ENCODE peak calls at places on chromosomes 16 and 17, in four cellular contexts. B is K562, Y is endothelial cell of umbilical vein, O is HCT116. T is an unnamed sample.

GRCh38 chr16:67104061-67104460 is 5.7 kb upstream of the PHAF1 start:
- DNase-seq in O (no peak), Y (peak; percentile 46), B (no peak), T (peak; percentile 39)

GRCh38 chr16:80816372-80816771 is 12.0 kb upstream of the CDYL2 start:
- DNase-seq in B (no peak), Y (no peak), O (no peak), T (no peak)

GRCh38 chr17:57730026-57730701 is 14.9 kb downstream of the CCDC182 start:
- DNase-seq in B (no peak), Y (no peak), O (no peak), T (no peak)

GRCh38 chr16:72889616-72890235 is 158.2 kb downstream of the ZFHX3 start:
- DNase-seq in Y (no peak), B (no peak), O (no peak), T (no peak)

GRCh38 chr17:77607606-77608005 is 350.9 kb upstream of the TNRC6C start:
- DNase-seq in Y (no peak), B (no peak), O (no peak), T (no peak)

GRCh38 chr16:58198739-58199411 is 969 bp upstream of the CSNK2A2 start:
- DNase-seq in Y (no peak), O (no peak), B (no peak), T (no peak)

GRCh38 chr16:70157105-70157476 is 16.5 kb upstream of the CLEC18C start:
- DNase-seq in B (no peak), Y (peak; percentile 3), O (no peak), T (no peak)

GRCh38 chr17:6853764-6854442 is 22.4 kb upstream of the TEKT1 start:
- DNase-seq in B (no peak), O (peak; percentile 68), Y (no peak), T (no peak)

GRCh38 chr17:38852771-38853291 is 690 bp downstream of the RPL23 start:
- DNase-seq in B (no peak), Y (no peak), O (no peak), T (peak; percentile 47)

GRCh38 chr17:27677191-27677590 is 46.2 kb downstream of the LGALS9 start:
- DNase-seq in Y (no peak), O (no peak), B (no peak), T (no peak)

GRCh38 chr17:5485270-5486205 is at the start of gene DERL2:
- DNase-seq in Y (no peak), O (no peak), B (peak; percentile 69), T (peak; percentile 44)
- TF ChIP-seq MAX in Y (no peak), O (no peak), B (no peak), T (no peak)

GRCh38 chr17:75131278-75132017 is at the start of gene NT5C:
- DNase-seq in Y (peak; percentile 73), B (peak; percentile 86), O (no peak), T (peak; percentile 91)
- TF ChIP-seq POLR2A in Y (peak; percentile 83), B (peak; percentile 83), O (peak; percentile 78), T (peak; percentile 84)

GRCh38 chr16:53899471-53899870 is 195.5 kb downstream of the FTO start:
- DNase-seq in B (no peak), O (no peak), Y (no peak), T (no peak)

GRCh38 chr16:53901396-53901795 is 197.4 kb downstream of the FTO start:
- DNase-seq in B (no peak), Y (no peak), O (no peak), T (no peak)

GRCh38 chr16:53896711-53897110 is 192.8 kb downstream of the FTO start:
- DNase-seq in B (no peak), Y (no peak), O (no peak), T (no peak)

GRCh38 chr16:53900678-53901077 is 196.7 kb downstream of the FTO start:
- DNase-seq in O (no peak), Y (no peak), B (no peak), T (no peak)

GRCh38 chr16:53898993-53899392 is 195.0 kb downstream of the FTO start:
- DNase-seq in O (no peak), B (no peak), Y (no peak), T (no peak)
- TF ChIP-seq MAX in O (no peak), B (no peak), Y (no peak), T (no peak)

DNA sequence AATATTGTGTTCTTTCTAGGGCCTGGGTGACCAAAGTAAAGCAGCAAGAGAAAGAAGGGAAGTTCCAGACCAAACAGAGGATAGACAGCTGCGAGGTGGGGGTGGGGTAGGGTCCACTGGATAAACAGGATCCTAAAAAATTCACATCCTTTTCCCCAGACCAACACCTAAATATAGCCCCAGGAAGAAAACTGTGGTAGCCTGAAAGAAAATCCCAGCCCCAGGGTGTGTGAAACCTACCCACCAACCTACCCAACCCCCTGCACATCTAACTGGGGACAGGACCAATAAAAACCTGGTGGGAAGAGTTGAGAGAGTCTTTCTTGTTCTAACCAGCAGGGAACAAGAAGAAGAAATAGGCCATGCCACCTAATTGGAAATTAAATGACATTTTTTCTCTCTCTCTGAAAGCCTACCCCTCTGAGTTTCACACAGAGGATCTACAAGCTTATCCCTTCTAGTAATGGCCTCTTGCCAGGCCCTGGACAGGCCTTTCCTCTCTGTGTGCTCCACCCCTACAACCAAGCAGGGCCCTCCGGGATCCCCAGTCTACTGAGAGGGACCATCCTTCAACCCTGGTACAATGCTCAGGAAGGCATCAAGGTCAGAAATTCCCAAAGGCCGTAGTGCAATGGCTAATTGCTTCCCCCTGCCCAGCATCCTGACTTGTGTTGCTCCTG is 12.0 kb downstream of the MYO18A start:
- DNase-seq in Y (peak; percentile 27), B (no peak), O (no peak), T (no peak)
- TF ChIP-seq POLR2A in Y (no peak), B (no peak), O (no peak), T (no peak)

DNA sequence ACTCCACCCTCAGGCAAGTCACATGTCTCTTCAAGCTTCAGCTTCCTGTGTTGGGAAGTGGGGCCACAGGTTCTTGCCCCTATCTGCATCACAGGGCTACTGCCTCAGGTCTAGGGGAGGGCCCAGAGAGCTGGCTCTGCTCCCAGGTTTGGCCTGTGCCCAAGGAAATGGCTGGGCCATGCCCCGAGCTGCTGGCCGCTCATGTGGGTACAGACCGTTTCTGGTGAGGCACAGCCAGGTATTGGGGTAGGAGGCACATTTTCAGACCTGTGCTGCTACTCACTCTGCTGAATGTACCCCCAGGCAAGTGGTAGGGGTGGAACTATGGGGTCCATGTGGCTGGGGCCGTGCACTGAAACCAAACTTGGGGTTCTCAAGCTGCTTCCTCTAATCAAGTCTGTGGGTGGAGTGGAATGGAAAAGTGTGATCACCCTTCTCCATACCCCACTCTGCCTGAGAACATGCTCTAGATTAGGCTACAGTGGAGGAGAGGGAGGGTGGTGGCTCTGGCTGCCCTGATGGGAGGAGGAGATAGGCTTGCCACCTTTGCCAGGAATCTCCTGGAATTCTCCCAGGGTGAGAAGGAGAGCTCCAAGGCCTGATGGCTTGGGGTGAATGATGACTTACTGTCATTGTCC is 4.6 kb downstream of the GAS2L2 start:
- DNase-seq in O (no peak), Y (peak; percentile 20), B (no peak), T (no peak)
- TF ChIP-seq MAX in O (no peak), Y (no peak), B (no peak), T (no peak)

DNA sequence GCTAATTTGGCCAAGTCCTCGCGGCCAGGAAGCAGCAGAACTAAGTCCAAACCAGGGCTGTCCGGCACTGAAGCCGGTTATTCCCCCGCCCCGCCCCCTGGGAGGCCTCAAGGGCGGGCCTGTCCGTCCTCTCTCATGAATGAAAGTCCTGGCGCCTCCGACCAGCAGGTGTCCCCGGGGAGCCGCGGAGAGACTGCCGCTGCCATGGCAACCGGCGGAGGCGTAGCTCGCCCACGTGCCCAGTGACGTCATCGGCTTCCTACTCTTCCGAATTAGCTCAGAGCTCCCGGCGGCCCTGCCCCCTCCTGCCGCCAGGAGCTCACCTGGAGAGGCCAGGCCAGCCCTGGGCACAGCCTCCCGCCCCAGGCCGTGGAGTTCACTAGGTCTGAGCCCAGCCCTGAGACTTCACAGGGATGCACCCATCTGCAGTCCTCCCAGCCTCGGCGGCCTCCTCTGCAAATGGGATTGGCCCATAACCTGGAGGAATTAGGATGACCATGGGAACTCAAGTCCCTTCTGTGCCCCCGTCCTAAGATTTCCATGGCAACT is 1.3 kb downstream of the SPATA2L start:
- DNase-seq in B (peak; percentile 90), O (peak; percentile 100), Y (peak; percentile 96), T (peak; percentile 95)
- TF ChIP-seq POLR2A in B (no peak), O (no peak), Y (no peak), T (no peak)

GRCh38 chr17:63413128-63413527 is 33.0 kb downstream of the CYB561 start:
- DNase-seq in Y (no peak), O (no peak), B (no peak), T (no peak)
- TF ChIP-seq MAX in Y (no peak), O (no peak), B (no peak), T (no peak)

DNA sequence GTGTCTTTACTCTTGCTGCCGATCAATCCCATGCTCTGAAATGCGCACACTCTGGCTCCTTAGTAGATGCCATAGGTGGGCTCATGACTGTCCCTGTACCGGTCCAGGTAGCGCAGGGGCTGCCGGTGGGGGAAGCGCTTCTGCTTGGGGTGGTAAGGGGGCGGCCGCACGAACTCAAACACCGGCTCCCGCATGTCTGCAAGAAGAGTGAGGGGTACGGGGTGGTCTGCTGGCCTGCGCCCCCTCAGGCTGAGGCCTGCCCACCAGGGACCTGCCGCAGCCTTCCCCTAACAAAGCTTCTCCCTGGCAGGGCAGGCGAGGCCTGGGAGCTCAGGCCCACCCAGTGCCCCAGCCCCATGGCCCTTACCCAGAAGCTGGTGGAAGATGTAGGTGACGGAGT is 2.0 kb upstream of the TRIM65 start:
- DNase-seq in O (no peak), Y (no peak), B (no peak), T (no peak)
- TF ChIP-seq POLR2A in O (no peak), Y (no peak), B (no peak), T (no peak)

DNA sequence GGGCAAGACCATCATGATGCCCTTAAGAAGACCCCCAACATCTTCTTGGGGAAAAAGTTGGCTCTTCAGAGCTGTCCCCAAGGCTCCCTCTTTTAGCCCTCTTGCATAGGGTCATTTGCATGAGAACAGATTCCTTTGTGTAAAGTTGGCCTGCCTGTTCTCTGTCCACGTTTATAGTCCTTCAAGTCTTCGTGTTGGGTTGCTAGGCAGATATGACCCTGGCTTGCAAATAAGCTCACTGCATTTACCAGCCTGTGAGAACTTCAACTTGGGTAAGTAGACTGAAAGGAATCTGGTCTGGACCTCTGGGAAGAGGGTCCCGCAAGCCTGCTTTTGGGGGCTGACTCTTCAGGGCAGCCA is 2.9 kb downstream of the ARSG start:
- DNase-seq in Y (no peak), B (no peak), O (no peak), T (peak; percentile 35)
- TF ChIP-seq MAX in Y (no peak), B (no peak), O (no peak), T (no peak)

DNA sequence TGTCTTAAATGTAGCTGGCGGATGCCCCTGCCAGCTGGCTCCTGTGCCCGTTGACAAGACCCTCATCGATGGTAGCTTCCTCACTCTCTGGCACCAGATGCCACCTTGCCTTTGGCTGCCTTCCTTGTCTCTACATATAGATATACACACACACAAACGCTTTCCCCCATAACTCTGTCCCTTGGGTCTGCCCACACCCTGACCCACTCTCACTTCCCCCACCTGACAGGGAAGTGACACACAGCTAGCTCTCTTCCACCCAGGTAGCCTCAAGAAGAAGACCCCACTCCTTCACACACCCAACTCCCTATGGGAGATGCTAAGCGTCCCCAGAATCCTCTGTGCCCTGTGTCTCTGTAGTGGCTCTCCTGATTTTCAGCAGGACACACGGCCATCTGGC is 25.6 kb downstream of the JUP start:
- DNase-seq in Y (no peak), B (no peak), O (no peak), T (no peak)
- TF ChIP-seq POLR2A in Y (no peak), B (no peak), O (no peak), T (no peak)